ENCODE peak calls at places on chromosome 13, in five cellular contexts. N is SK-N-SH, E is H1, H is HepG2, U is K562. B is an unnamed sample.
A peak's percentile ranks its signal among the peaks of the same experiment; 100 is the strongest.

GRCh38 chr13:48559638-48560320 is 26.9 kb upstream of the RCBTB2 start:
- DNase-seq in E (no peak), U (peak; percentile 21), H (no peak), N (no peak), B (no peak)

GRCh38 chr13:113231306-113232207 is 22.1 kb downstream of the CUL4A start:
- DNase-seq in H (no peak), N (no peak), E (no peak), U (no peak), B (no peak)

GRCh38 chr13:30026093-30026492 is 175.7 kb upstream of the UBL3 start:
- DNase-seq in H (no peak), N (no peak), U (no peak), E (no peak), B (no peak)

GRCh38 chr13:27820524-27821482 is 28.5 kb downstream of the GSX1 start:
- DNase-seq in U (no peak), E (no peak), N (no peak), H (no peak), B (no peak)

GRCh38 chr13:44967656-44968451 is 21.4 kb downstream of the NUFIP1 start:
- DNase-seq in H (no peak), E (no peak), N (no peak), U (no peak), B (no peak)

GRCh38 chr13:80454245-80454644 is 113.3 kb upstream of the SPRY2 start:
- DNase-seq in E (no peak), H (no peak), N (no peak), U (no peak), B (peak; percentile 34)

GRCh38 chr13:104567114-104567513 is 1500.9 kb upstream of the SLC10A2 start:
- DNase-seq in E (no peak), N (peak; percentile 4), H (no peak), U (no peak), B (no peak)

GRCh38 chr13:114130131-114130707 is 2.2 kb downstream of the RASA3 start:
- DNase-seq in U (no peak), N (no peak), H (no peak), E (no peak), B (no peak)

GRCh38 chr13:112904436-112904960 is 64.5 kb upstream of the MCF2L start:
- DNase-seq in H (no peak), N (no peak), E (no peak), U (no peak), B (no peak)

GRCh38 chr13:20451397-20451796 is 74.3 kb downstream of the CRYL1 start:
- DNase-seq in N (no peak), H (no peak), E (no peak), U (no peak), B (peak; percentile 23)

DNA sequence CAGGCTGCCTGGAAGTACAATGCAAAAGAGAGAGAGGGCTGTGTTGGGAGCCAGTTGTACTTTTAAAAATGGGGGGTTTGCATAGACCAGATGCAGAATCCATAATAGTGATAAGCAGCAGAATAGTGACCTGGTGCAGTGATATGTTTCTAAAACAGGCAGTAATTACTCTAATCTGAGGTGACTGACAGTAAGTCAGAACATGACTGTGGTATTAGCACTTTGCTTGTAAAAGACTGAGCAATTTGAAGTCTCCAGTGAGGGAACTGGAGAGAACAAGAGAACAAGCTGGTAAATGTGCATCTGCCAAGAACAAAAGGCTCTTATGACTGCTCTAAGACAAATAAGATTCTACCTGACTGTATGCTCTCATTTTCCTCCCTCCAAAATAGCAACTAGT is 383.4 kb downstream of the ITGBL1 start:
- DNase-seq in N (no peak), E (no peak), U (no peak), H (no peak), B (no peak)
- TF ChIP-seq EP300 in N (peak; percentile 49), E (no peak), U (no peak), H (no peak), B (no peak)

GRCh38 chr13:38566023-38566422 is 120.9 kb upstream of the FREM2 start:
- DNase-seq in E (no peak), H (no peak), N (peak; percentile 3), U (no peak), B (no peak)

GRCh38 chr13:38566526-38566925 is 120.4 kb upstream of the FREM2 start:
- DNase-seq in N (peak; percentile 21), U (no peak), H (no peak), E (no peak), B (no peak)

GRCh38 chr13:38570706-38571105 is 116.2 kb upstream of the FREM2 start:
- DNase-seq in N (no peak), U (no peak), H (no peak), E (no peak), B (no peak)

GRCh38 chr13:38563739-38564138 is 123.1 kb upstream of the FREM2 start:
- DNase-seq in H (no peak), U (no peak), E (no peak), N (no peak), B (no peak)

GRCh38 chr13:38564751-38565150 is 122.1 kb upstream of the FREM2 start:
- DNase-seq in N (no peak), U (no peak), H (no peak), E (no peak), B (no peak)
- TF ChIP-seq TAF1 in N (no peak), U (no peak), H (no peak), E (no peak), B (no peak)

GRCh38 chr13:90454002-90454636 is 893.4 kb upstream of the MIR17HG start:
- DNase-seq in H (no peak), N (no peak), E (no peak), U (no peak), B (no peak)
- TF ChIP-seq EP300 in H (no peak), N (peak; percentile 51), E (no peak), U (no peak), B (no peak)

GRCh38 chr13:31049833-31050232 is 111.9 kb downstream of the HSPH1 start:
- DNase-seq in H (no peak), N (no peak), E (no peak), U (no peak), B (no peak)
- TF ChIP-seq TAF1 in H (no peak), N (no peak), E (no peak), U (no peak), B (no peak)

B was measured in GM12878.